ENCODE peak calls at places on chromosomes 6 and 20, in ten cellular contexts. One of them, this sample, is unnamed.

GRCh38 chr6:148351277-148351676 is 8.6 kb downstream of the SASH1 start:
- DNase-seq in heart right ventricle: no peak
- DNase-seq in GM13976: no peak
- DNase-seq in omental fat pad: no peak
- DNase-seq in lower lobe of right lung: no peak
- DNase-seq in RWPE1: no peak
- DNase-seq in endothelial cell: no peak
- DNase-seq in tibial artery: no peak
- DNase-seq in kidney: no peak
- DNase-seq in choroid plexus epithelial cell: no peak
- DNase-seq in this sample: no peak

GRCh38 chr20:38298768-38299288 is 5.1 kb upstream of the BPI start:
- DNase-seq in heart right ventricle: peak
- DNase-seq in GM13976: no peak
- DNase-seq in omental fat pad: peak
- DNase-seq in lower lobe of right lung: peak
- DNase-seq in RWPE1: no peak
- DNase-seq in endothelial cell: no peak
- DNase-seq in tibial artery: peak
- DNase-seq in kidney: peak
- DNase-seq in choroid plexus epithelial cell: peak
- DNase-seq in this sample: peak

GRCh38 chr6:116840091-116840490 is 11.2 kb upstream of the GPRC6A start:
- DNase-seq in heart right ventricle: no peak
- DNase-seq in GM13976: no peak
- DNase-seq in omental fat pad: no peak
- DNase-seq in lower lobe of right lung: no peak
- DNase-seq in RWPE1: peak
- DNase-seq in endothelial cell: no peak
- DNase-seq in tibial artery: no peak
- DNase-seq in kidney: no peak
- DNase-seq in choroid plexus epithelial cell: peak
- DNase-seq in this sample: no peak

GRCh38 chr6:9523462-9523861 is 891.4 kb downstream of the TFAP2A start:
- DNase-seq in heart right ventricle: no peak
- DNase-seq in GM13976: no peak
- DNase-seq in omental fat pad: no peak
- DNase-seq in lower lobe of right lung: no peak
- DNase-seq in RWPE1: peak
- DNase-seq in endothelial cell: no peak
- DNase-seq in tibial artery: no peak
- DNase-seq in kidney: no peak
- DNase-seq in choroid plexus epithelial cell: peak
- DNase-seq in this sample: no peak

GRCh38 chr6:26056583-26057350 is 30.5 kb upstream of the HFE start:
- DNase-seq in heart right ventricle: no peak
- DNase-seq in GM13976: no peak
- DNase-seq in omental fat pad: no peak
- DNase-seq in lower lobe of right lung: no peak
- DNase-seq in RWPE1: no peak
- DNase-seq in endothelial cell: peak
- DNase-seq in tibial artery: no peak
- DNase-seq in kidney: peak
- DNase-seq in choroid plexus epithelial cell: peak
- DNase-seq in this sample: no peak

GRCh38 chr6:26272171-26272631 is 92.8 kb upstream of the BTN3A2 start:
- DNase-seq in heart right ventricle: peak
- DNase-seq in GM13976: no peak
- DNase-seq in omental fat pad: no peak
- DNase-seq in lower lobe of right lung: peak
- DNase-seq in RWPE1: no peak
- DNase-seq in endothelial cell: peak
- DNase-seq in tibial artery: peak
- DNase-seq in kidney: peak
- DNase-seq in choroid plexus epithelial cell: peak
- DNase-seq in this sample: peak

GRCh38 chr6:135162678-135163439 is 18.2 kb upstream of the MYB start:
- DNase-seq in heart right ventricle: no peak
- DNase-seq in GM13976: no peak
- DNase-seq in omental fat pad: no peak
- DNase-seq in lower lobe of right lung: no peak
- DNase-seq in RWPE1: no peak
- DNase-seq in endothelial cell: peak
- DNase-seq in tibial artery: no peak
- DNase-seq in kidney: no peak
- DNase-seq in choroid plexus epithelial cell: peak
- DNase-seq in this sample: peak

GRCh38 chr6:84150680-84151079 is 76.8 kb downstream of the CEP162 start:
- DNase-seq in heart right ventricle: no peak
- DNase-seq in GM13976: no peak
- DNase-seq in omental fat pad: no peak
- DNase-seq in lower lobe of right lung: no peak
- DNase-seq in RWPE1: peak
- DNase-seq in endothelial cell: no peak
- DNase-seq in tibial artery: no peak
- DNase-seq in kidney: no peak
- DNase-seq in choroid plexus epithelial cell: peak
- DNase-seq in this sample: no peak

GRCh38 chr6:161462148-161462547 is 188.3 kb upstream of the AGPAT4 start:
- DNase-seq in heart right ventricle: no peak
- DNase-seq in GM13976: no peak
- DNase-seq in omental fat pad: no peak
- DNase-seq in lower lobe of right lung: no peak
- DNase-seq in RWPE1: peak
- DNase-seq in endothelial cell: no peak
- DNase-seq in tibial artery: no peak
- DNase-seq in kidney: no peak
- DNase-seq in choroid plexus epithelial cell: no peak
- DNase-seq in this sample: no peak

GRCh38 chr6:19433101-19433500 is 404.1 kb upstream of the ID4 start:
- DNase-seq in heart right ventricle: no peak
- DNase-seq in GM13976: no peak
- DNase-seq in omental fat pad: no peak
- DNase-seq in lower lobe of right lung: no peak
- DNase-seq in RWPE1: no peak
- DNase-seq in endothelial cell: no peak
- DNase-seq in tibial artery: no peak
- DNase-seq in kidney: no peak
- DNase-seq in choroid plexus epithelial cell: peak
- DNase-seq in this sample: no peak

GRCh38 chr20:56439784-56440291 is 27.8 kb downstream of the CASS4 start:
- DNase-seq in heart right ventricle: peak
- DNase-seq in GM13976: no peak
- DNase-seq in omental fat pad: no peak
- DNase-seq in lower lobe of right lung: peak
- DNase-seq in RWPE1: no peak
- DNase-seq in endothelial cell: no peak
- DNase-seq in tibial artery: peak
- DNase-seq in kidney: no peak
- DNase-seq in choroid plexus epithelial cell: peak
- DNase-seq in this sample: no peak

GRCh38 chr20:13186043-13186774 is 34.9 kb upstream of the ISM1 start:
- DNase-seq in heart right ventricle: no peak
- DNase-seq in GM13976: no peak
- DNase-seq in omental fat pad: no peak
- DNase-seq in lower lobe of right lung: no peak
- DNase-seq in RWPE1: no peak
- DNase-seq in endothelial cell: no peak
- DNase-seq in tibial artery: no peak
- DNase-seq in kidney: no peak
- DNase-seq in choroid plexus epithelial cell: no peak
- DNase-seq in this sample: no peak

GRCh38 chr6:10307476-10307875 is 107.4 kb downstream of the TFAP2A start:
- DNase-seq in heart right ventricle: no peak
- DNase-seq in GM13976: no peak
- DNase-seq in omental fat pad: no peak
- DNase-seq in lower lobe of right lung: no peak
- DNase-seq in RWPE1: no peak
- DNase-seq in endothelial cell: no peak
- DNase-seq in tibial artery: no peak
- DNase-seq in kidney: no peak
- DNase-seq in choroid plexus epithelial cell: no peak
- DNase-seq in this sample: no peak

GRCh38 chr6:85580104-85580877 is 13.4 kb downstream of the SNX14 start:
- DNase-seq in heart right ventricle: no peak
- DNase-seq in GM13976: no peak
- DNase-seq in omental fat pad: no peak
- DNase-seq in lower lobe of right lung: no peak
- DNase-seq in RWPE1: no peak
- DNase-seq in endothelial cell: no peak
- DNase-seq in tibial artery: no peak
- DNase-seq in kidney: no peak
- DNase-seq in choroid plexus epithelial cell: peak
- DNase-seq in this sample: no peak

GRCh38 chr20:52859156-52859887 is 112.8 kb upstream of the TSHZ2 start:
- DNase-seq in heart right ventricle: no peak
- DNase-seq in GM13976: no peak
- DNase-seq in omental fat pad: peak
- DNase-seq in lower lobe of right lung: no peak
- DNase-seq in RWPE1: peak
- DNase-seq in endothelial cell: no peak
- DNase-seq in tibial artery: no peak
- DNase-seq in kidney: peak
- DNase-seq in choroid plexus epithelial cell: no peak
- DNase-seq in this sample: no peak

GRCh38 chr20:32911355-32911754 is 52.6 kb downstream of the EFCAB8 start:
- DNase-seq in heart right ventricle: no peak
- DNase-seq in GM13976: no peak
- DNase-seq in omental fat pad: no peak
- DNase-seq in lower lobe of right lung: peak
- DNase-seq in RWPE1: no peak
- DNase-seq in endothelial cell: no peak
- DNase-seq in tibial artery: peak
- DNase-seq in kidney: peak
- DNase-seq in choroid plexus epithelial cell: no peak
- DNase-seq in this sample: peak

GRCh38 chr20:37947943-37948342 is 45.0 kb downstream of the VSTM2L start:
- DNase-seq in heart right ventricle: no peak
- DNase-seq in GM13976: no peak
- DNase-seq in omental fat pad: no peak
- DNase-seq in lower lobe of right lung: no peak
- DNase-seq in RWPE1: no peak
- DNase-seq in endothelial cell: no peak
- DNase-seq in tibial artery: no peak
- DNase-seq in kidney: no peak
- DNase-seq in choroid plexus epithelial cell: no peak
- DNase-seq in this sample: no peak

GRCh38 chr6:70307008-70307407 is 4.1 kb upstream of the COL9A1 start:
- DNase-seq in heart right ventricle: no peak
- DNase-seq in GM13976: no peak
- DNase-seq in omental fat pad: no peak
- DNase-seq in lower lobe of right lung: no peak
- DNase-seq in RWPE1: no peak
- DNase-seq in endothelial cell: no peak
- DNase-seq in tibial artery: no peak
- DNase-seq in kidney: no peak
- DNase-seq in choroid plexus epithelial cell: no peak
- DNase-seq in this sample: no peak

GRCh38 chr6:36803482-36803881 is 35.8 kb downstream of the CPNE5 start:
- DNase-seq in heart right ventricle: no peak
- DNase-seq in GM13976: no peak
- DNase-seq in omental fat pad: no peak
- DNase-seq in lower lobe of right lung: no peak
- DNase-seq in RWPE1: no peak
- DNase-seq in endothelial cell: no peak
- DNase-seq in tibial artery: no peak
- DNase-seq in kidney: no peak
- DNase-seq in choroid plexus epithelial cell: no peak
- DNase-seq in this sample: no peak

GRCh38 chr6:144150673-144151009 is 324 bp downstream of the STX11 start:
- DNase-seq in heart right ventricle: peak
- DNase-seq in GM13976: peak
- DNase-seq in omental fat pad: no peak
- DNase-seq in lower lobe of right lung: peak
- DNase-seq in RWPE1: peak
- DNase-seq in endothelial cell: peak
- DNase-seq in tibial artery: no peak
- DNase-seq in kidney: no peak
- DNase-seq in choroid plexus epithelial cell: peak
- DNase-seq in this sample: peak
- TF ChIP-seq CTCF in heart right ventricle: no peak
- TF ChIP-seq CTCF in GM13976: no peak
- TF ChIP-seq CTCF in omental fat pad: no peak
- TF ChIP-seq CTCF in lower lobe of right lung: peak
- TF ChIP-seq CTCF in RWPE1: peak
- TF ChIP-seq CTCF in endothelial cell: peak
- TF ChIP-seq CTCF in tibial artery: peak
- TF ChIP-seq CTCF in kidney: no peak
- TF ChIP-seq CTCF in choroid plexus epithelial cell: peak
- TF ChIP-seq CTCF in this sample: peak

DNA sequence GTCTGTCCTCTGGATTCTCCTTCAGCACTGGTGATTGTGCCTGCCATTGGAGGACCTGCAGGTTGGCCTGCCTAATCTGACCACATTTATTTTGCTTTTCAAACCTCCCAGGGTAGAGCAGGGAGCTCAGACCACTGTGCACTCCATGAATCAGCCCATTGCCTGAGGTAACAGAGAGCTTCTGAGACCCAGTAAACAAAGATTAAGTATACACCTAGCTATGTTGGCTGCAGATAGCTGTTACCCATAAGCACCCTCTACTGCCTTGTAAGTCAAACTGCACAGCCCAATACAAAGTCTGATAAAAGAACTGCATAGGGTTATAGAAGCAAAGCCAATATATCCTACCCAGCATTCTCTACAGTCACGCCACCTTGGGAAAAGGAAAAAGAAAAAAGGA is 338.7 kb downstream of the HTR1B start:
- DNase-seq in heart right ventricle: no peak
- DNase-seq in GM13976: no peak
- DNase-seq in omental fat pad: no peak
- DNase-seq in lower lobe of right lung: no peak
- DNase-seq in RWPE1: no peak
- DNase-seq in endothelial cell: no peak
- DNase-seq in tibial artery: no peak
- DNase-seq in kidney: no peak
- DNase-seq in choroid plexus epithelial cell: peak
- DNase-seq in this sample: no peak
- TF ChIP-seq CTCF in heart right ventricle: no peak
- TF ChIP-seq CTCF in GM13976: no peak
- TF ChIP-seq CTCF in omental fat pad: no peak
- TF ChIP-seq CTCF in lower lobe of right lung: no peak
- TF ChIP-seq CTCF in RWPE1: no peak
- TF ChIP-seq CTCF in endothelial cell: no peak
- TF ChIP-seq CTCF in tibial artery: no peak
- TF ChIP-seq CTCF in kidney: no peak
- TF ChIP-seq CTCF in choroid plexus epithelial cell: peak
- TF ChIP-seq CTCF in this sample: no peak

GRCh38 chr6:21019614-21020013 is 485.4 kb downstream of the CDKAL1 start:
- DNase-seq in heart right ventricle: no peak
- DNase-seq in GM13976: no peak
- DNase-seq in omental fat pad: no peak
- DNase-seq in lower lobe of right lung: no peak
- DNase-seq in RWPE1: no peak
- DNase-seq in endothelial cell: no peak
- DNase-seq in tibial artery: no peak
- DNase-seq in kidney: no peak
- DNase-seq in choroid plexus epithelial cell: peak
- DNase-seq in this sample: no peak
- TF ChIP-seq CTCF in heart right ventricle: no peak
- TF ChIP-seq CTCF in GM13976: no peak
- TF ChIP-seq CTCF in omental fat pad: no peak
- TF ChIP-seq CTCF in lower lobe of right lung: no peak
- TF ChIP-seq CTCF in RWPE1: peak
- TF ChIP-seq CTCF in endothelial cell: no peak
- TF ChIP-seq CTCF in tibial artery: no peak
- TF ChIP-seq CTCF in kidney: no peak
- TF ChIP-seq CTCF in choroid plexus epithelial cell: peak
- TF ChIP-seq CTCF in this sample: no peak

GRCh38 chr6:112372213-112372806 is 25.2 kb downstream of the RFPL4B start:
- DNase-seq in heart right ventricle: no peak
- DNase-seq in GM13976: no peak
- DNase-seq in omental fat pad: no peak
- DNase-seq in lower lobe of right lung: no peak
- DNase-seq in RWPE1: peak
- DNase-seq in endothelial cell: no peak
- DNase-seq in tibial artery: no peak
- DNase-seq in kidney: no peak
- DNase-seq in choroid plexus epithelial cell: peak
- DNase-seq in this sample: no peak
- TF ChIP-seq CTCF in heart right ventricle: peak
- TF ChIP-seq CTCF in GM13976: no peak
- TF ChIP-seq CTCF in omental fat pad: no peak
- TF ChIP-seq CTCF in lower lobe of right lung: peak
- TF ChIP-seq CTCF in RWPE1: peak
- TF ChIP-seq CTCF in endothelial cell: peak
- TF ChIP-seq CTCF in tibial artery: peak
- TF ChIP-seq CTCF in kidney: no peak
- TF ChIP-seq CTCF in choroid plexus epithelial cell: peak
- TF ChIP-seq CTCF in this sample: no peak

This sample was measured in spleen.